ENCODE peak calls at places on chromosomes 4 and X, in five cellular contexts. I, K, U, Y and H are unnamed samples.
A peak's percentile ranks its signal among the peaks of the same experiment; 100 is the strongest.

GRCh38 chr4:40629401-40630334 is at the start of gene RBM47:
- DNase-seq in I (peak; percentile 51), K (peak; percentile 25), U (peak; percentile 11), Y (peak; percentile 80), H (no peak)

GRCh38 chr4:54104907-54105306 is 4.9 kb downstream of the GSX2 start:
- DNase-seq in I (no peak), K (no peak), U (no peak), Y (no peak), H (no peak)

GRCh38 chr4:47031011-47031678 is at the start of gene GABRB1:
- DNase-seq in I (peak; percentile 31), K (no peak), U (peak; percentile 80), Y (no peak), H (no peak)

GRCh38 chr4:21512351-21512750 is 436.2 kb downstream of the KCNIP4 start:
- DNase-seq in I (peak; percentile 57), K (no peak), U (no peak), Y (peak; percentile 39), H (no peak)

GRCh38 chrX:9873952-9874351 is 87.7 kb downstream of the SHROOM2 start:
- DNase-seq in I (no peak), K (peak; percentile 22), U (peak; percentile 69), Y (no peak), H (peak; percentile 12)

GRCh38 chrX:56233682-56234081 is 1.5 kb downstream of the KLF8 start:
- DNase-seq in I (no peak), K (no peak), U (peak; percentile 19), Y (peak; percentile 72), H (no peak)

GRCh38 chr4:121574618-121575017 is 122.2 kb downstream of the ANXA5 start:
- DNase-seq in I (no peak), K (no peak), U (no peak), Y (no peak), H (no peak)

GRCh38 chr4:149347139-149347538 is 468.5 kb downstream of the IQCM start:
- DNase-seq in I (no peak), K (no peak), U (no peak), Y (no peak), H (no peak)

GRCh38 chrX:1534321-1535168 is 2.4 kb downstream of the P2RY8 start:
- DNase-seq in I (no peak), K (peak; percentile 28), U (no peak), Y (no peak), H (no peak)

GRCh38 chrX:8565729-8566128 is 101.1 kb downstream of the VCX3B start:
- DNase-seq in I (no peak), K (no peak), U (no peak), Y (no peak), H (no peak)

GRCh38 chrX:53483838-53484420 is 49.8 kb upstream of the HSD17B10 start:
- DNase-seq in I (peak; percentile 36), K (no peak), U (no peak), Y (no peak), H (no peak)

GRCh38 chr4:106245176-106245575 is 70.8 kb downstream of the TBCK start:
- DNase-seq in I (no peak), K (no peak), U (no peak), Y (no peak), H (no peak)

GRCh38 chrX:40207626-40208025 is 109.9 kb upstream of the BCOR start:
- DNase-seq in I (peak; percentile 30), K (no peak), U (no peak), Y (peak; percentile 2), H (no peak)

GRCh38 chr4:86013623-86014022 is 346.2 kb downstream of the MAPK10 start:
- DNase-seq in I (peak; percentile 89), K (no peak), U (no peak), Y (no peak), H (no peak)

GRCh38 chr4:4471195-4471594 is 70.7 kb downstream of the STX18 start:
- DNase-seq in I (no peak), K (no peak), U (no peak), Y (no peak), H (no peak)

GRCh38 chr4:2534904-2535385 is 1.5 kb upstream of the FAM193A start:
- DNase-seq in I (no peak), K (no peak), U (no peak), Y (peak; percentile 10), H (no peak)

GRCh38 chrX:10628906-10629305 is 8.5 kb upstream of the MID1 start:
- DNase-seq in I (no peak), K (no peak), U (no peak), Y (peak; percentile 51), H (no peak)

GRCh38 chrX:130393451-130394074 is 8.1 kb upstream of the GPR119 start:
- DNase-seq in I (peak; percentile 46), K (no peak), U (peak; percentile 67), Y (peak; percentile 19), H (no peak)

GRCh38 chrX:47185241-47185640 is 8.4 kb upstream of the UBA1 start:
- DNase-seq in I (no peak), K (no peak), U (no peak), Y (no peak), H (no peak)

GRCh38 chr4:6561173-6561516 is 13.8 kb upstream of the MAN2B2 start:
- DNase-seq in I (peak; percentile 28), K (no peak), U (no peak), Y (no peak), H (no peak)

GRCh38 chr4:156303708-156304107 is 350.0 kb upstream of the CTSO start:
- DNase-seq in I (no peak), K (no peak), U (no peak), Y (no peak), H (no peak)

GRCh38 chr4:103498161-103499070 is 221.4 kb downstream of the TACR3 start:
- DNase-seq in I (peak; percentile 74), K (no peak), U (peak; percentile 22), Y (no peak), H (no peak)

GRCh38 chrX:55867708-55868107 is 150.2 kb downstream of the RRAGB start:
- DNase-seq in I (no peak), K (no peak), U (no peak), Y (no peak), H (no peak)

GRCh38 chrX:40078489-40079288 is 19.1 kb downstream of the BCOR start:
- DNase-seq in I (no peak), K (no peak), U (no peak), Y (no peak), H (no peak)

GRCh38 chr4:138448169-138448568 is 206.0 kb upstream of the SLC7A11 start:
- DNase-seq in I (no peak), K (no peak), U (no peak), Y (no peak), H (no peak)

GRCh38 chr4:140637836-140638235 is 69.1 kb upstream of the UCP1 start:
- DNase-seq in I (peak; percentile 15), K (no peak), U (no peak), Y (no peak), H (no peak)

GRCh38 chrX:105870465-105870864 is 48.1 kb downstream of the NRK start:
- DNase-seq in I (no peak), K (no peak), U (no peak), Y (no peak), H (no peak)

GRCh38 chr4:70969076-70969475 is 24.4 kb upstream of the DCK start:
- DNase-seq in I (peak; percentile 37), K (no peak), U (no peak), Y (peak; percentile 45), H (no peak)

GRCh38 chrX:141839856-141840255 is 1.7 kb downstream of the MAGEC3 start:
- DNase-seq in I (peak; percentile 17), K (no peak), U (no peak), Y (no peak), H (no peak)

GRCh38 chr4:64784125-64784524 is 374.9 kb upstream of the TECRL start:
- DNase-seq in I (peak; percentile 63), K (no peak), U (no peak), Y (peak; percentile 25), H (no peak)

GRCh38 chr4:31291238-31291637 is 571.1 kb downstream of the PCDH7 start:
- DNase-seq in I (no peak), K (no peak), U (no peak), Y (no peak), H (no peak)

GRCh38 chr4:100417565-100417964 is 100.3 kb downstream of the EMCN start:
- DNase-seq in I (peak; percentile 46), K (no peak), U (no peak), Y (no peak), H (no peak)

GRCh38 chr4:4607336-4608213 is 65.7 kb upstream of the STX18 start:
- DNase-seq in I (no peak), K (no peak), U (no peak), Y (no peak), H (no peak)

GRCh38 chr4:13539047-13539720 is 5.1 kb downstream of the NKX3-2 start:
- DNase-seq in I (no peak), K (no peak), U (no peak), Y (no peak), H (no peak)

GRCh38 chr4:148170408-148171385 is 271.5 kb downstream of the NR3C2 start:
- DNase-seq in I (no peak), K (no peak), U (no peak), Y (no peak), H (no peak)

GRCh38 chr4:140256941-140257340 is 103.0 kb upstream of the MAML3 start:
- DNase-seq in I (peak; percentile 61), K (no peak), U (no peak), Y (peak; percentile 17), H (no peak)

GRCh38 chr4:94548571-94548970 is 96.8 kb downstream of the PDLIM5 start:
- DNase-seq in I (peak; percentile 98), K (no peak), U (no peak), Y (peak; percentile 85), H (no peak)